ENCODE peak calls at places on chromosome 16, in four cellular contexts. Z is astrocyte of the spinal cord, C is progenitor cell of endocrine pancreas, D is mesothelial cell of epicardium. P is an unnamed sample.

GRCh38 chr16:58020628-58021521 is 4.7 kb upstream of the MMP15 start:
- DNase-seq in D (no peak), Z (peak; percentile 42), C (peak; percentile 54), P (peak; percentile 63)

GRCh38 chr16:49280861-49281331 is 742 bp downstream of the CBLN1 start:
- DNase-seq in D (no peak), Z (no peak), C (no peak), P (no peak)

GRCh38 chr16:11629071-11630030 is 38.9 kb upstream of the SNN start:
- DNase-seq in C (no peak), Z (peak; percentile 49), D (no peak), P (no peak)

GRCh38 chr16:88770459-88771293 is 14.3 kb downstream of the PIEZO1 start:
- DNase-seq in C (no peak), D (no peak), Z (peak; percentile 80), P (no peak)

GRCh38 chr16:85372627-85373372 is 240.3 kb upstream of the GSE1 start:
- DNase-seq in Z (peak; percentile 67), D (no peak), C (no peak), P (no peak)

GRCh38 chr16:46739934-46740333 is 8.2 kb downstream of the MYLK3 start:
- DNase-seq in C (no peak), D (no peak), Z (no peak), P (no peak)

GRCh38 chr16:79134300-79134699 is 466.2 kb downstream of the MAF start:
- DNase-seq in Z (no peak), C (no peak), D (no peak), P (no peak)

GRCh38 chr16:5523794-5524193 is 426.2 kb upstream of the EEF2KMT start:
- DNase-seq in Z (no peak), D (no peak), C (no peak), P (no peak)

GRCh38 chr16:88298166-88298881 is 84.4 kb upstream of the ZNF469 start:
- DNase-seq in C (no peak), D (no peak), Z (peak; percentile 29), P (no peak)

GRCh38 chr16:85329059-85329812 is 217.0 kb upstream of the CIBAR2 start:
- DNase-seq in D (no peak), Z (peak; percentile 61), C (no peak), P (no peak)

DNA sequence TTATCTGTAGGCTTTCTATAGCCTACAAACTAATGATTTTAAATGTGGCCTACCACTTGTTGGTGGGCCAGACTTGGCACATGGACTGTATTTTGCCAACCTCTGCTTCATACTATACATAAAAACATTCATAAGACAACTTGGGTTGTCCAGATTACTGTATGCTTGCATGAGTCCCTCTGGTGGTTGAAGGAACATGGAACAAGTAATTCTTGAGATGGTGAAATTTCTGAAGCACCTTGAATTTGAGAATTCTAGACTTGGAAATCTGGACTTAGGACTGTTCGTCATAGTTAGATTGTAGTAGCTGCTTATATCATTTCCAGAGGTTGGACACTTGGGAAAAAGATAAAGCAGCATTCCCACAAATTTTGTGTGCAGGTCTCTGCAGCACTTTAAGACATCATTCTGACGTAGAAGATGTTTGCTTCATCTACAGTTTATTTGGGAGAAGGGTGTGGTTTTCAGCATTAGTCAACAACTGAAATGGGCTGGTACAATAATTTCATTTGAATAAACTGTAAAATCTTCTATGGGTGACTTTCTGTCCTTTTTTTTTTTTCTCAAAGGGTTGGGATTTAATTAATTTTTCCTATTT is 31.2 kb downstream of the NFATC3 start:
- DNase-seq in D (no peak), C (no peak), Z (peak; percentile 24), P (no peak)
- TF ChIP-seq CTCF in D (peak; percentile 47), C (peak; percentile 46), Z (peak; percentile 53), P (peak; percentile 73)

DNA sequence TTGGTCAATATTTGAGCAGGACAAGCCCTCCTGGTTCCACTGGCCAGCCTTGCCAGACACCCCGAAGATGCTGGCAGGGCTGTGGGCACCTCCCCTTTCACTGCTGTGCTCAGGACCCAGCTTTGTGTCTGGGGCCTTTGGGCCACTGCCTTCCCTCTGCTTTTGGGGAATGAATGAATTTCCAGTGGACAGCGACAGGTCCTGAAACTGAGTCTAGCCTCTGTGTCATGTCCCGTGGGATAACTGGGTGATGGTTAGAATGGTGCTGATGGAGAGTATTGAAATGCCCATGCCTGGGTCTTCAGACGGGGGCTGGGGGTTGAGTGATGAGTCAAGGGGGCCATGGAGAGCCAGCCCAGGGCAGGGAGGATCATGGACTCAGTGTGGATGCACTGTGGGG is 135.8 kb downstream of the FOXL1 start:
- DNase-seq in D (no peak), C (no peak), Z (no peak), P (no peak)
- TF ChIP-seq CTCF in D (no peak), C (no peak), Z (no peak), P (no peak)

DNA sequence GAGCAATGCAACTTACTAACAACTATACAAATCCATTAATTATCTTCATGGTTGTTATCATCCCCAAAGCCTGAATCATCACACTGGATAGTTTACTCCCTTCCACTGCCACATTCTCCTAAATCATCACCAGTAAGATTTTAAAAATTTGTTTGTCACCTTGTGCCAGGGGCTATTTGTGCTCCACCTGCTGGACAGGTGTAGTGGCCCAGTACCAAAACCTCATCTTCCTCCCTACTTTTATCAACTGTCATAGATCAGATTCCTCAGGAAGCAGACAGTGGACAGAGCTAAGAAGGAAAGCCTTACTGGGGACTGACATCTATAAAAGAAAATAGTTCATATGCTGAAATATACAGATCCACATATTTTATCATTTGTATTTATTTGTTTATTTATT is 280.4 kb downstream of the CDH11 start:
- DNase-seq in C (no peak), D (no peak), Z (no peak), P (no peak)
- TF ChIP-seq CTCF in C (no peak), D (no peak), Z (no peak), P (no peak)

GRCh38 chr16:7405166-7405565 is 72.5 kb downstream of the RBFOX1 start:
- DNase-seq in D (no peak), C (peak; percentile 26), Z (no peak), P (no peak)
- TF ChIP-seq CTCF in D (no peak), C (peak; percentile 62), Z (peak; percentile 29), P (no peak)

GRCh38 chr16:2771496-2772402 is 5.3 kb downstream of the ELOB start:
- DNase-seq in C (no peak), Z (no peak), D (no peak), P (no peak)

GRCh38 chr16:2769100-2769529 is 8.0 kb downstream of the ELOB start:
- DNase-seq in Z (no peak), C (no peak), D (no peak), P (no peak)

GRCh38 chr16:2770781-2771111 is 6.3 kb downstream of the ELOB start:
- DNase-seq in Z (no peak), D (no peak), C (no peak), P (no peak)

GRCh38 chr16:2769675-2770056 is 7.4 kb downstream of the ELOB start:
- DNase-seq in Z (no peak), C (no peak), D (no peak), P (no peak)

GRCh38 chr16:2770057-2770780 is 6.9 kb downstream of the ELOB start:
- DNase-seq in Z (no peak), D (no peak), C (no peak), P (no peak)
- TF ChIP-seq CTCF in Z (peak; percentile 7), D (no peak), C (no peak), P (no peak)

DNA sequence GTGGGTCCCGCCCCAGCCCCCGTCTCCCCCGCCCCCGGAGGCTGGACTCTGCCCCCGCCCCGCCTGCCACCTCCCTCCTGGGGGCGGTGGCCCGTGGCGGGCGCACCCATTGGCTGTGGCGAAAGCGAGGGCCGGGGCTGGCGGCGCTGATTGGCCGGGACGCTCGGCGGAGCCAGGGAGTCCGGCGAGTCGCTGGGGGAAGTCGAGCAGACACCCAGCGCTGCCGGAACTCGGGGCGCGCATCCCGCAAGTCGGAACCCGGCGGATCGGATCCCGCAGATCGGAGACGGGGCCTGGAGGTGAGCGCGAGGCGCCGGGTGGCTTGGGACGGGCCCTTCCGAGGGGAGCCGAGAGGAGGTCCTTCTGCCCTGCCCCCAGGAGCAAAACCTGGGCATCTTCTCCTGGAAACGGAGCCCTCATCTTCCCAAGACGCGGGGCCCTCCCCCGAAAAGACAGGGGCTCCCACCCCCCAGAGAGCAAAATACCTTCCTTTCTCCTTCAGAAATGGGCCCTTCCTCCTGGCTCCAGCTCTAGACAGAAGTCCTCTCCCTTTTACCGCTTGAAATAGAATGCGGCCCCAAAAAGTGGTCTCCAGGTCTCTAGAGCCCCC is at the start of gene ABAT:
- DNase-seq in Z (peak; percentile 75), C (peak; percentile 82), D (peak; percentile 78), P (peak; percentile 82)
- TF ChIP-seq CTCF in Z (no peak), C (no peak), D (no peak), P (no peak)